ENCODE peak calls at places on chromosome 5, in ten cellular contexts. V is EL; K is stimulated activated CD8-positive, alpha-beta memory T cell treated with anti-CD3 and anti-CD28 coated beads, Interleukin-7, amount 100 ng/mL, for 24 hours; E is PC-3; B is activated T-helper 1 cell treated with anti-CD3 and anti-CD28 coated beads, Interleukin-2, amount 50 U/mL, for 16 hours; I is type B pancreatic cell; Q is DMS153; H is mucosa of gallbladder; N is IMR-90; P is NCI-H1694. A is an unnamed sample.

GRCh38 chr5:54275361-54275760 is 35.0 kb downstream of the ARL15 start:
- DNase-seq in V (peak; percentile 8), K (no peak), E (no peak), B (no peak), I (no peak), Q (no peak), H (no peak), N (peak; percentile 65), P (no peak), A (no peak)

GRCh38 chr5:128539038-128539429 is 989 bp upstream of the FBN2 start:
- DNase-seq in V (peak; percentile 49), K (no peak), E (no peak), B (no peak), I (no peak), Q (no peak), H (no peak), N (no peak), P (no peak), A (no peak)

GRCh38 chr5:23419115-23419514 is 88.3 kb upstream of the PRDM9 start:
- DNase-seq in V (no peak), K (no peak), E (peak; percentile 85), B (no peak), I (no peak), Q (peak; percentile 94), H (no peak), N (no peak), P (no peak), A (no peak)

GRCh38 chr5:72878854-72879253 is 62.4 kb downstream of the TNPO1 start:
- DNase-seq in V (no peak), K (no peak), E (no peak), B (no peak), I (no peak), Q (peak; percentile 16), H (no peak), N (no peak), P (no peak), A (no peak)

GRCh38 chr5:149448831-149449714 is 70.0 kb upstream of the IL17B start:
- DNase-seq in V (no peak), K (no peak), E (peak; percentile 61), B (no peak), I (no peak), Q (no peak), H (no peak), N (no peak), P (peak; percentile 6), A (no peak)

GRCh38 chr5:50667079-50667652 is 729 bp downstream of the PARP8 start:
- DNase-seq in V (peak; percentile 60), K (peak; percentile 20), E (no peak), B (peak; percentile 24), I (peak; percentile 79), Q (no peak), H (peak; percentile 42), N (peak; percentile 41), P (no peak), A (no peak)

GRCh38 chr5:147690595-147690994 is 91.9 kb downstream of the JAKMIP2 start:
- DNase-seq in V (no peak), K (no peak), E (peak; percentile 90), B (no peak), I (no peak), Q (no peak), H (no peak), N (peak; percentile 1), P (no peak), A (no peak)

GRCh38 chr5:54443264-54443663 is 12.2 kb upstream of the HSPB3 start:
- DNase-seq in V (peak; percentile 55), K (no peak), E (peak; percentile 41), B (no peak), I (no peak), Q (no peak), H (no peak), N (peak; percentile 63), P (peak; percentile 55), A (no peak)

GRCh38 chr5:142821733-142822487 is 51.7 kb downstream of the ARHGAP26 start:
- DNase-seq in V (peak; percentile 89), K (no peak), E (peak; percentile 91), B (no peak), I (no peak), Q (no peak), H (no peak), N (peak; percentile 93), P (no peak), A (no peak)

GRCh38 chr5:157748740-157749461 is 5.4 kb downstream of the LSM11 start:
- DNase-seq in V (peak; percentile 87), K (no peak), E (peak; percentile 91), B (no peak), I (no peak), Q (no peak), H (no peak), N (peak; percentile 93), P (no peak), A (no peak)

GRCh38 chr5:154801083-154801482 is 45.9 kb downstream of the LARP1 start:
- DNase-seq in V (no peak), K (no peak), E (peak; percentile 27), B (no peak), I (no peak), Q (no peak), H (no peak), N (peak; percentile 90), P (no peak), A (no peak)